ENCODE peak calls at places on chromosomes 16 and 17, in five cellular contexts. T, A, H, K and N are unnamed samples.

GRCh38 chr17:20008242-20009051 is 712 bp upstream of the SPECC1 start:
- DNase-seq in T (no peak), A (no peak), H (peak), K (no peak), N (peak)

GRCh38 chr17:62981933-62982332 is 15.9 kb downstream of the TANC2 start:
- DNase-seq in T (no peak), A (peak), H (peak), K (no peak), N (no peak)

GRCh38 chr16:80580109-80580832 is 39.5 kb downstream of the DYNLRB2 start:
- DNase-seq in T (no peak), A (peak), H (peak), K (no peak), N (no peak)

GRCh38 chr17:65055708-65056638 is 567 bp downstream of the GNA13 start:
- DNase-seq in T (no peak), A (peak), H (peak), K (peak), N (peak)

GRCh38 chr17:60093694-60094093 is 15.0 kb upstream of the HEATR6 start:
- DNase-seq in T (no peak), A (no peak), H (no peak), K (no peak), N (no peak)

GRCh38 chr16:81994485-81994884 is 16.8 kb downstream of the SDR42E1 start:
- DNase-seq in T (no peak), A (no peak), H (no peak), K (no peak), N (no peak)

GRCh38 chr17:77696720-77697460 is 261.6 kb upstream of the TNRC6C start:
- DNase-seq in T (no peak), A (no peak), H (no peak), K (no peak), N (no peak)

GRCh38 chr17:82665226-82665625 is 17.0 kb upstream of the WDR45B start:
- DNase-seq in T (no peak), A (no peak), H (no peak), K (no peak), N (no peak)

GRCh38 chr17:44221072-44221861 is 1.8 kb upstream of the UBTF start:
- DNase-seq in T (no peak), A (peak), H (peak), K (peak), N (peak)

GRCh38 chr16:55482056-55482455 is 3.1 kb downstream of the MMP2 start:
- DNase-seq in T (no peak), A (peak), H (peak), K (no peak), N (no peak)

DNA sequence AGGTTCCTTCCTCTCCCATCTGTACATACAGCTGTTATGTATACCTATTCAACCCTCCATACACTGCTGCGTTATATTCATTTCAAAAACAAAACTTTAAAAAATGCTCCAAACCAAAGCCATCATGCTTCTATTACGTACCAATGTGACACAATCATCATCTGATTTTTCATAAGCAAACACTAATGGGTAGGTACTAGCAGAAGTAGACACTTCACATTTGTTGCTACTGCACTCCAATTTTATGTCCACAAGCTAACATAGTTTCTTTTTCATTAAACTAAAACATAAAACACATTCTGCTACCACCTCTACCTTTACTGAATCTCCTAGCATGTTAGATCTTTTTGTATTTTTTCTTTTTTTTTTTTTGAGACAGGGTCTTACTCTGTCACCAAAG is 57.5 kb downstream of the PARN start:
- DNase-seq in T (no peak), A (no peak), H (no peak), K (no peak), N (no peak)
- TF ChIP-seq CTCF in T (no peak), A (no peak), H (no peak), K (no peak), N (no peak)

DNA sequence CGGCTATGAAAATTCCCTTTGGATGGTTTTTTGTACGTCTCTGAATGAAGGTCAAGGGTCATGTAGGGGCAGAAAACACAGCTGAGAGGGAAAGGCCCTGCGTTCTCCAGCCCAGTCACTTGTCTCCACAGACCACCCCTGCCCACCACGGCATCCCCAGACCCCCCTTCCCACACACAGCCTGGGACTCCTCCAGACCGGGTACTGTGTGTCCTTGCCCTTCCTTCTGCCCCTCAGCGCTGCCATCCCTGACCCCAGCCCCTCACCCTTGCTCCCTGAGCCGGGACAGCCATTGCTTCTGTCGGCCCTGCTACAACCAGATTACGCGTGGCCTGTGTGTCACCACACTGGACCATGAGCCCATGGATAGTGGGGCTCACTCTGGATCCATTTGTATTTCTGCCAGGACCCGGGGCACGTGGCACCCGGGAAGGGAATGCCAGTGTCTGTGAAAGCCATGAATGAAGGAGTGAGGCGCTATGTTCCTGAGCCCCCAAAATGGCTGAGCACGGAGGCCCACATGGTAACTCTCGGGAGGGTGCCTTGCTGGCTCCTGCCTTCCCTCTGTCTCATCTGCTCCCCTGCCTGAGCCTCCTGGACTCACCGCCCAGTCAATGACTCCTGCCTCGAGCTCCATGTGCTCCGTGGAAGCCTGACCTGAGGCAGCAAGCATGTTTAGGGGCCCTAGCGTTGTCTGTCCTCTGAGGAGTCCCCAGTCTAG is 139.1 kb upstream of the FOXF1 start:
- DNase-seq in T (no peak), A (no peak), H (no peak), K (no peak), N (no peak)
- TF ChIP-seq CTCF in T (no peak), A (no peak), H (no peak), K (no peak), N (no peak)

GRCh38 chr17:50164697-50164988 is 1.2 kb upstream of the SGCA start:
- DNase-seq in T (no peak), A (no peak), H (no peak), K (no peak), N (no peak)

GRCh38 chr17:50165066-50165465 is 739 bp upstream of the SGCA start:
- DNase-seq in T (no peak), A (no peak), H (no peak), K (no peak), N (no peak)

GRCh38 chr17:50166518-50167181 is 845 bp downstream of the SGCA start:
- DNase-seq in T (no peak), A (no peak), H (no peak), K (no peak), N (no peak)

GRCh38 chr17:50165466-50165865 is 339 bp upstream of the SGCA start:
- DNase-seq in T (no peak), A (no peak), H (no peak), K (no peak), N (no peak)

DNA sequence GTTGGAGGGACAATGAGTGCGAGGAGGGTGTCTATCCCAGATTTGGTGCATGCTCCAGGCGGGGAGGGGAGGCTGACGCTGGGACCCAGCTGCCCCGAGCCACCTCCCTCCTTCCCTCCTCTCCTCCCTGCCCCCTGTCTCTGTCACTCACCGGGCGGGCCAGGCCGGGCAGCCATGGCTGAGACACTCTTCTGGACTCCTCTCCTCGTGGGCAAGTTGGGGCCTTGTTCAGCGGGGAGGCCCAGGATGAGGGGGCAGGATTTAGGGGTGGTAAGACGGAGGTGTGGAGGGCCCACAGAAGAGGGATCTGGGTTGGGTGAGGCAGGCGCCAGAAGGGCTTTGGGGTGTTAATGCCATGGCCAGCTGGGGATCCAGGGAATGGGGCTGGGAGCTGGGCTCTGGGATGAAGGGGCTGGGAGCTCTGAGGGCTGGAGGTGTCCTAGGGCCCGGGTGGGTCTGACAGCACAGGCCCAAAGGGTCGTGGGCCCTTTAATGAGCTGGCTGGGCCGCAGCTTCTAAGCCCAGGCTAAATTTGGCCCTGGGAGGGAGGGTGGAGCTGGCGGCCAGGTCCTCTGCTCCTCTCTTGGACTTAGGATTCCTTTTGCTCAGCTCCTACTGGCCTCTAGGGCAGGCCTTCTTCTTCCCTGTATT is at the start of gene SGCA:
- DNase-seq in T (no peak), A (no peak), H (no peak), K (no peak), N (no peak)
- TF ChIP-seq CTCF in T (no peak), A (no peak), H (no peak), K (no peak), N (no peak)

GRCh38 chr16:495127-495748 is 32.3 kb upstream of the CAPN15 start:
- DNase-seq in T (no peak), A (no peak), H (peak), K (no peak), N (no peak)
- TF ChIP-seq CTCF in T (peak), A (peak), H (peak), K (no peak), N (no peak)

DNA sequence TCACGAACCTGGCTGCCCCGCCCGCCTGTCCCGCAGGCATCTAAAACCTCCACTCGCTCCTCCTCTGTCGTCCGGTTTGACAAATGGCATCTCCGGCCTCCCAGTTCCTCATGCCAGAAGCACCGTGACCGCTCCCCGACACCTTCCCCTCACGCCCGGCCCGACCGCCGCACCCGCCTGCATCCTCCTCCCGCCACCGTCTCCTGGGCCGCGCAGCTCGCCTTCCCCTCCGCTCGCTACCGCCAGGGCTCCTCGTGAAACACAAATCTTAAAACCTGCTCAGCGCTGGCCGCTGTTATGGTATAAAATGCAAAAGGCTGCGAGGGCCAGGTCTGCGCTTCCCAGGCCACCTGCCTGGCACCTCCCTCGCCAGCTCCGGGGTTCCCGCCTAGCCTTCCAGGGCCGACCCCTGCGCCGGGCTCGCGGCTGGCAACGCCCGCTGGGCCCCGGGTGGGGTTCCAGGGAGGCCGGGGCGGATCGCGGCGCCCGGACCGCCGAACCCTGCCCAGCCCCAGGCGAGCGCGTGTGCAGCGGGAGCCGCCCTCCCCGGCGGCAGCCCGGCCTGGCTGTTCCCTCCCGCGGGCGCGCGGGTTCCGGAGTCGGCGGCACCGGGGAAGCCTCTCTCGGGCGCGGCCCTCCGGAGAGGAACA is 488 bp downstream of the SPSB3 start:
- DNase-seq in T (no peak), A (no peak), H (peak), K (no peak), N (no peak)
- TF ChIP-seq CTCF in T (peak), A (no peak), H (no peak), K (no peak), N (no peak)